ENCODE peak calls at places on chromosomes 6 and 20, in four cellular contexts. U, N, Z and S are unnamed samples.

GRCh38 chr6:126824815-126825214 is 293.7 kb upstream of the RSPO3 start:
- DNase-seq in Z (no peak), U (no peak), N (no peak), S (no peak)

GRCh38 chr6:135418040-135418439 is 79.5 kb downstream of the AHI1 start:
- DNase-seq in U (no peak), Z (no peak), N (no peak), S (no peak)

GRCh38 chr6:31194271-31194834 is 23.9 kb upstream of the POU5F1 start:
- DNase-seq in Z (no peak), U (no peak), N (no peak), S (no peak)

GRCh38 chr20:14829897-14830296 is 492.5 kb upstream of the FLRT3 start:
- DNase-seq in Z (no peak), N (no peak), U (no peak), S (no peak)

GRCh38 chr6:162713926-162714759 is 13.4 kb downstream of the PRKN start:
- DNase-seq in N (no peak), U (no peak), Z (no peak), S (no peak)

GRCh38 chr6:81838724-81839425 is 86.4 kb upstream of the TENT5A start:
- DNase-seq in N (no peak), Z (no peak), U (no peak), S (no peak)

GRCh38 chr20:35327074-35327976 is 35.1 kb upstream of the FAM83C start:
- DNase-seq in U (no peak), N (no peak), Z (peak), S (peak)

GRCh38 chr6:33672808-33673207 is 38.7 kb downstream of the UQCC2 start:
- DNase-seq in N (peak), U (no peak), Z (peak), S (peak)

DNA sequence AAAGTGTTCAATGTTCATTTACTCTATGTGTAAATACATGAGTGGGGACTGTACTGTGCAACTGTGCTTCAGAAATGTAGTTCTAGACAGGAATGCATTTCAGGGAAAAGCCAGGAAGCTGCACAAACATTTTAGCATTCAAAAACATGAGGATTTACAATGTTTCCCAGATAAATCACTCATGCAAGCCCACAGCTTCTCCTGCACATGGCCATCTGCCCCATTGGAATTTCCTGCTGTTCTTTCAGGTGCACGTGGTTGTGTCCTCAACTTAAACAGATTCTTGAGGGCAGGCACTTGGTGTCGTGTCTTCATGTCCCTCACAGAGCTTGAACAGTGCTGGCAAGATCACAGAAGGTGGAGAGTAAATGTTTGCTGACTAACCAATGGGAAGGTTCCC is 101.5 kb downstream of the UNC5CL start:
- DNase-seq in N (no peak), U (no peak), Z (peak), S (peak)
- H3K27ac ChIP-seq in N (no peak), U (no peak), Z (peak), S (no peak)

GRCh38 chr20:19756756-19757486 is 1.1 kb upstream of the RIN2 start:
- DNase-seq in Z (no peak), N (no peak), U (no peak), S (no peak)
- H2AK5ac ChIP-seq in Z (peak), N (no peak), U (no peak), S (peak)

DNA sequence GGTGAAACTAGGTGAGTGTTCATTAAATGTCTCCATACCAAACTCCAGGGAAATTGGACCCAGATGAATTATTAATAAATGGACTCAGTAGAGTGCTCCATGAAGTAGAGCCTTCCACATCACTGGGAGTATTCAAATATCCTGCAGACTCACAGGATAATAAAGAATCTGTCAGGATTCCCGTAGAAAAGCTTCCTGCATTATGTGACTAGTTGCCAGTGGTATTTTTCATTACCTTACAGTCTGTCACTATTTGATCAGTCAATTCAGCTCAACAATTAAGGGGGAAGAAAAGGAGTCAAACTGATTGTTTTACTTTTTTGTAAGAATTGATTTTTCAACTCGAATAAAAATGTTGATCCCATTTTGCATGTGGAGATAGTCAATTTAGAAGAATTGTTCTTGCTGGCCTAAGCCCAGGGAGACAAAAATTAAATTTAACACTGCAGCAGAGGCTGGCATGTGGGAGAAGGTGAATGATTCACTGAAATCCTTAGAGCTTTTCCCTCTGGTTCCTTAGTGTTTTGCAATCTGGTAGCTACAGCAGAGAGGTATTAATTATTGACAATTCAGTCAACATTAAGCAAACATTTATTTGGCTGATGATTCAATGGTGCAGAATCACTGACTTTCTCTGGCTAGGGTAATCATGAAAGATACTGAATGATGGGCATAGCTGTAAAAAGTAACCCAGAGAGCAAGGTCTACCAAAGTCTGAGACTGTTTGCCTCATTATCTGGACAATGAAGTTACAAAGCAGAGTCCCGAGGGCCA is 442.4 kb downstream of the CD83 start:
- DNase-seq in Z (no peak), U (no peak), N (no peak), S (peak)
- H3K27ac ChIP-seq in Z (peak), U (no peak), N (no peak), S (no peak)

GRCh38 chr6:133241088-133241900 is at the start of gene EYA4:
- DNase-seq in U (no peak), N (peak), Z (peak), S (peak)
- H2AK5ac ChIP-seq in U (no peak), N (no peak), Z (no peak), S (peak)